ENCODE peak calls at places on chromosomes 4 and X, in five cellular contexts. L is uterus, F is GM12865, G is bronchial epithelial cell, Q is Peyer's patch. R is an unnamed sample.

GRCh38 chrX:82125103-82125502 is 923.2 kb downstream of the SH3BGRL start:
- DNase-seq in L (no peak), F (no peak), G (no peak), Q (no peak), R (no peak)

GRCh38 chr4:102759835-102760644 is 728 bp downstream of the MANBA start:
- DNase-seq in L (peak; percentile 20), F (peak; percentile 65), G (peak; percentile 50), Q (no peak), R (peak; percentile 50)

GRCh38 chr4:26858947-26859401 is 1.7 kb upstream of the STIM2 start:
- DNase-seq in L (no peak), F (no peak), G (peak; percentile 54), Q (no peak), R (peak; percentile 41)

GRCh38 chr4:156638332-156638731 is 333.3 kb downstream of the PDGFC start:
- DNase-seq in L (no peak), F (no peak), G (no peak), Q (no peak), R (no peak)

GRCh38 chrX:150163181-150163930 is 199.8 kb upstream of the MAMLD1 start:
- DNase-seq in L (no peak), F (no peak), G (no peak), Q (no peak), R (no peak)

GRCh38 chr4:175412161-175412560 is 399.9 kb downstream of the GPM6A start:
- DNase-seq in L (peak; percentile 45), F (no peak), G (peak; percentile 52), Q (no peak), R (peak; percentile 60)

GRCh38 chr4:8387615-8388266 is 52.8 kb downstream of the ACOX3 start:
- DNase-seq in L (no peak), F (no peak), G (peak; percentile 32), Q (no peak), R (peak; percentile 52)

GRCh38 chrX:119495734-119496520 is 27.7 kb downstream of the SLC25A5 start:
- DNase-seq in L (no peak), F (no peak), G (no peak), Q (peak; percentile 63), R (no peak)

GRCh38 chr4:42671431-42672194 is 14.7 kb upstream of the ATP8A1 start:
- DNase-seq in L (no peak), F (peak; percentile 57), G (no peak), Q (no peak), R (no peak)

GRCh38 chr4:154511990-154512389 is 20.4 kb upstream of the DCHS2 start:
- DNase-seq in L (no peak), F (no peak), G (no peak), Q (no peak), R (no peak)

GRCh38 chrX:15973299-15973698 is 118.7 kb upstream of the AP1S2 start:
- DNase-seq in L (no peak), F (peak; percentile 66), G (peak; percentile 44), Q (no peak), R (peak; percentile 39)

GRCh38 chrX:11346283-11346682 is 53.1 kb downstream of the AMELX start:
- DNase-seq in L (no peak), F (no peak), G (no peak), Q (no peak), R (no peak)

GRCh38 chrX:130111220-130111934 is 1.1 kb upstream of the ELF4 start:
- DNase-seq in L (no peak), F (peak; percentile 25), G (peak; percentile 60), Q (no peak), R (peak; percentile 79)

GRCh38 chr4:173522160-173522873 is 7.7 kb downstream of the HAND2 start:
- DNase-seq in L (peak; percentile 94), F (no peak), G (no peak), Q (peak; percentile 70), R (peak; percentile 36)

GRCh38 chrX:38260231-38260630 is 39.6 kb upstream of the SRPX start:
- DNase-seq in L (no peak), F (peak; percentile 25), G (peak; percentile 29), Q (no peak), R (peak; percentile 41)

GRCh38 chr4:173821851-173822250 is 291.8 kb upstream of the HAND2 start:
- DNase-seq in L (no peak), F (no peak), G (no peak), Q (no peak), R (no peak)

GRCh38 chr4:141275834-141276233 is 55.1 kb downstream of the ZNF330 start:
- DNase-seq in L (no peak), F (no peak), G (peak; percentile 33), Q (no peak), R (peak; percentile 27)

GRCh38 chrX:106608016-106608415 is 3.8 kb upstream of the RADX start:
- DNase-seq in L (no peak), F (no peak), G (peak; percentile 34), Q (no peak), R (peak; percentile 0)

GRCh38 chr4:110631582-110632505 is 9.0 kb upstream of the PITX2 start:
- DNase-seq in L (peak; percentile 46), F (peak; percentile 75), G (peak; percentile 58), Q (peak; percentile 85), R (peak; percentile 85)

GRCh38 chr4:304987-305680 is at the start of gene ZNF732:
- DNase-seq in L (peak; percentile 23), F (no peak), G (peak; percentile 79), Q (no peak), R (peak; percentile 96)

GRCh38 chr4:37891221-37892159 is 606 bp downstream of the TBC1D1 start:
- DNase-seq in L (peak; percentile 48), F (peak; percentile 93), G (no peak), Q (peak; percentile 61), R (peak; percentile 6)

GRCh38 chr4:54550415-54551171 is 107.2 kb upstream of the KIT start:
- DNase-seq in L (no peak), F (no peak), G (peak; percentile 8), Q (no peak), R (peak; percentile 49)

GRCh38 chr4:177380730-177381287 is 61.4 kb downstream of the AGA start:
- DNase-seq in L (no peak), F (peak; percentile 29), G (no peak), Q (no peak), R (peak; percentile 19)

GRCh38 chr4:99205104-99205979 is 13.7 kb downstream of the ADH6 start:
- DNase-seq in L (peak; percentile 29), F (no peak), G (peak; percentile 33), Q (no peak), R (peak; percentile 53)
- TF ChIP-seq CTCF in L (no peak), F (no peak), G (no peak), Q (peak; percentile 68), R (no peak)

GRCh38 chr4:76088719-76089118 is 14.2 kb downstream of the ART3 start:
- DNase-seq in L (no peak), F (no peak), G (no peak), Q (no peak), R (no peak)

GRCh38 chr4:76083386-76083785 is 8.9 kb downstream of the ART3 start:
- DNase-seq in L (no peak), F (no peak), G (peak; percentile 74), Q (no peak), R (peak; percentile 74)

GRCh38 chr4:76084542-76084941 is 10.0 kb downstream of the ART3 start:
- DNase-seq in L (no peak), F (no peak), G (no peak), Q (no peak), R (no peak)

GRCh38 chr4:76090241-76090691 is 15.8 kb downstream of the ART3 start:
- DNase-seq in L (no peak), F (peak; percentile 7), G (peak; percentile 99), Q (no peak), R (peak; percentile 97)

DNA sequence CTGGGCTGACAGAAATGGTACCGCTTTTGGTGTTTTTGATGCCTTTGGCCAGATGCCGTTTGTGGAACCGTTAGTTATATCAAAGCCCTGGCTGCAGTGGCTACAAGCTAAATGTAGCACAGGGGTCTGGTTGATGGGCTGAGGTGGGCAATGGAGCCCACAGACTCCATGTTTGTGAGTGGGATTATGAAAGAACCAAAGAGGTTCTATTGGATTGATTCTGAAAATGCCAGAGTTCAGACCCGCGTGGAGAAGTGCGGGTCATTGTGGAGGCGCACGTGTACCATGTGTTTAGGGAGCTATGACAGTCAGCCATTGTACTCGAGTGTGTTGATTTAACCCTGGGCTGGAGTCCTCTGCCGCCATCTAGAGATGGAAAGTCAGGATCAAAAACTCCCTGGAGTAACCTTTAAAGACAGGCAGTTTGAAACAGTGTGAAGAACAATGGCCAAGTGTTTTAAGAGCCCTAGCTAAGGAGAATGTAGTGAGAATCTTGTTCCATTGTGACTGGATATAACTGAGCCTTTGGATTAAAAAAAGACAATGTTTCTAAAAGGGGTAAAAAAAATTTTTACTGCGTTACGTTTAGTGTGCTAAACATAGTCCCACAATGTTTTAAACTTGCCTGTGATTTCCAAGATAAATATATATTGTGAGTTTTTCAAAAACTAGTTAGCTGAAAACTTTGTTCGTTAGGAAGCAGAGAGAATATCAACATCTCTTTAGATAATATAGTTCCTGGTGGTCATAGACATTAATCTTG is 12.7 kb downstream of the ART3 start:
- DNase-seq in L (no peak), F (peak; percentile 39), G (peak; percentile 72), Q (peak; percentile 49), R (peak; percentile 81)
- TF ChIP-seq CTCF in L (no peak), F (peak; percentile 30), G (peak; percentile 73), Q (peak; percentile 58), R (peak; percentile 82)

GRCh38 chr4:137543198-137543597 is 10.9 kb upstream of the PCDH18 start:
- DNase-seq in L (no peak), F (no peak), G (no peak), Q (no peak), R (no peak)

GRCh38 chr4:137541866-137542648 is 9.8 kb upstream of the PCDH18 start:
- DNase-seq in L (no peak), F (no peak), G (no peak), Q (no peak), R (no peak)

GRCh38 chr4:137543650-137544049 is 11.4 kb upstream of the PCDH18 start:
- DNase-seq in L (no peak), F (no peak), G (no peak), Q (no peak), R (no peak)

GRCh38 chr4:137541181-137541580 is 8.9 kb upstream of the PCDH18 start:
- DNase-seq in L (no peak), F (no peak), G (peak; percentile 30), Q (no peak), R (peak; percentile 42)

GRCh38 chr4:137545461-137545861 is 13.2 kb upstream of the PCDH18 start:
- DNase-seq in L (peak; percentile 48), F (no peak), G (no peak), Q (no peak), R (no peak)
- TF ChIP-seq CTCF in L (peak; percentile 27), F (no peak), G (no peak), Q (no peak), R (no peak)

GRCh38 chrX:7068939-7069367 is 78.6 kb upstream of the STS start:
- DNase-seq in L (no peak), F (peak; percentile 21), G (no peak), Q (no peak), R (peak; percentile 56)
- TF ChIP-seq CTCF in L (no peak), F (peak; percentile 30), G (peak; percentile 8), Q (no peak), R (peak; percentile 5)

GRCh38 chrX:74535211-74535621 is 79.2 kb downstream of the RLIM start:
- DNase-seq in L (no peak), F (peak; percentile 35), G (peak; percentile 38), Q (no peak), R (peak; percentile 36)
- TF ChIP-seq CTCF in L (peak; percentile 40), F (peak; percentile 30), G (peak; percentile 26), Q (peak; percentile 45), R (peak; percentile 37)